ENCODE peak calls at places on chromosomes 4 and X, in six cellular contexts. D is K562, G is A549, Z is endothelial cell of umbilical vein, W is GM12878, U is HepG2. E is an unnamed sample.

GRCh38 chr4:124525524-124525923 is 187.0 kb downstream of the ANKRD50 start:
- DNase-seq in D (no peak), W (no peak), U (no peak), Z (no peak), G (no peak), E (no peak)

GRCh38 chr4:1988327-1988724 is 20.4 kb downstream of the NELFA start:
- DNase-seq in W (no peak), Z (no peak), U (no peak), D (no peak), G (no peak), E (no peak)

GRCh38 chr4:22850630-22851029 is 157.9 kb downstream of the GBA3 start:
- DNase-seq in U (no peak), Z (no peak), D (no peak), G (no peak), W (no peak), E (no peak)

GRCh38 chrX:96704661-96705060 is 20.0 kb downstream of the DIAPH2 start:
- DNase-seq in Z (peak), G (no peak), D (no peak), W (no peak), U (no peak), E (no peak)

GRCh38 chr4:81747242-81747930 is 275.7 kb upstream of the RASGEF1B start:
- DNase-seq in D (peak), Z (peak), U (no peak), G (no peak), W (no peak), E (peak)

GRCh38 chrX:55167124-55167523 is 53.0 kb upstream of the PAGE5 start:
- DNase-seq in W (no peak), D (no peak), U (no peak), Z (no peak), G (no peak), E (no peak)

GRCh38 chrX:5650904-5651303 is 577.8 kb downstream of the NLGN4X start:
- DNase-seq in W (no peak), D (no peak), G (no peak), U (no peak), Z (no peak), E (no peak)

GRCh38 chrX:17438221-17438620 is 63.2 kb downstream of the NHS start:
- DNase-seq in D (no peak), Z (no peak), G (no peak), U (no peak), W (no peak), E (no peak)

GRCh38 chrX:102746134-102746584 is 25.6 kb downstream of the GPRASP3 start:
- DNase-seq in Z (no peak), G (no peak), W (no peak), U (no peak), D (no peak), E (no peak)
- TF ChIP-seq MYC in Z (no peak), G (no peak), W (no peak), U (no peak), D (no peak), E (no peak)

GRCh38 chr4:57048590-57049304 is 61.4 kb downstream of the IGFBP7 start:
- DNase-seq in U (no peak), W (no peak), Z (peak), G (no peak), D (no peak), E (no peak)
- TF ChIP-seq MYC in U (no peak), W (no peak), Z (no peak), G (no peak), D (no peak), E (no peak)

DNA sequence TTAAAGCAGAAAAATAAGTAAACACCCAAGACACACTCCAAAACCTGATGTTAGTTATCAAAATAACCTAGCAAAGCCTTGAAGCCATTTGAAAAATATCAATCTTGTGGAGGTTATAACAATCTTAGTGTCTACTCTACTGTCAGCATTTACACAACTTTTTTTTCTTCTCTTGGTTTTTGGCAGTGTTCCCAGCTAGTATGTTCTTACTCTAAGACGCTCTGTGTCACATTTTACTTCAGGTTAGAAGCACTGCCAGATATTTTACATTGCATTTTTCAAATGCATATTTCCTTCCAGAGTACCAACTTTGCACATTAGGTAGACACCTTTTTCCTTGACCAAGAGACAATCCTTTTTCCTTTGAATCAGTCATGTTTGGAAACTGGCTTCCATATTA is 114.0 kb upstream of the INPP4B start:
- DNase-seq in D (no peak), G (no peak), U (no peak), Z (no peak), W (no peak), E (no peak)
- TF ChIP-seq MYC in D (no peak), G (no peak), U (no peak), Z (no peak), W (no peak), E (no peak)

DNA sequence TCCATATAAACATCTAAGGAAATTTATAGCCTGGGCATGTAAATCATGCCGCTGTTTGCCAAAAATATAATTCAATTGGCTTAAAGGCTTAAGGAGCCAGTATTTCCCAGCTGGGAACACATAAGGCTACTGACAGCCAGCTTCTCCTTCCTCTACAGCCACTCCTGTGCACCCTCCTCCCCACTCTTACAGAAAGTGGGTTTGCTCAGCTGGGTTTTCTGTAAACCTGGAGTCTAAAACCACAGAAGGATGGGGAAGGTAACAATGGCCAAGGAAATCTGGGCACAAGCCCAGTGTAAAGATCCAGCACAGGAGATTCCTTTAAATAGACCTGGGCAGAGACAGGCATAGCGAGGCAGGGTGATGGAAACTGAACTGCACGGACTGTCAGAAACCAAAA is 18.5 kb downstream of the ACSL1 start:
- DNase-seq in D (no peak), W (no peak), U (no peak), G (no peak), Z (no peak), E (no peak)
- TF ChIP-seq MYC in D (no peak), W (no peak), U (no peak), G (no peak), Z (no peak), E (no peak)

DNA sequence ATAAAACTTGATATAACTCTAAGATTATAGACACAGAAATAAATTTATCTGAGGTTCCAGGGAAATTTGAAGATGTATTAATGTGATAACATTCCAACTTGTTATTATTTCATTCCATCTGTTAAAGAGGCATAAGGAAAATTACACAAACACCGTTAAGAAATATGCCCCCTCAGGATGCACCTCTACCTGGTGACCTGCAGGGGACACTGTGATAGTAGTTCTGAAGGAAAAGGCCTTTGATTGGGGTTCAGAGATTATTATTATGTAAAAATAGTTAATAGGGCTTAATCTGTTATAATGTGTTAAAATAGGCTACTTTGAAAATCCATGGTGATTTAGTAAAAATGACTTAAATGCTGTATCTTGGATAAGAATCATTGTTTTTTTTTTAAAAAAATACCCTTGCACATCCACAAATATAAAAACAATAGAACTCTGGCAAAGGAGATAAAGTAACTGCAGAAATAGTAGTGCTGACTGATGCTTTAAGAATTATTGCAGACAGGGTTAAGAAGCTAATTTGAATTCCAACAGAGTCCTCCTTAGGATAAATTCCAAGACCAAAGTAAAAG is 6.1 kb upstream of the ABRAXAS1 start:
- DNase-seq in Z (peak), G (peak), U (peak), W (no peak), D (peak), E (peak)
- TF ChIP-seq MYC in Z (no peak), G (no peak), U (no peak), W (no peak), D (no peak), E (no peak)

DNA sequence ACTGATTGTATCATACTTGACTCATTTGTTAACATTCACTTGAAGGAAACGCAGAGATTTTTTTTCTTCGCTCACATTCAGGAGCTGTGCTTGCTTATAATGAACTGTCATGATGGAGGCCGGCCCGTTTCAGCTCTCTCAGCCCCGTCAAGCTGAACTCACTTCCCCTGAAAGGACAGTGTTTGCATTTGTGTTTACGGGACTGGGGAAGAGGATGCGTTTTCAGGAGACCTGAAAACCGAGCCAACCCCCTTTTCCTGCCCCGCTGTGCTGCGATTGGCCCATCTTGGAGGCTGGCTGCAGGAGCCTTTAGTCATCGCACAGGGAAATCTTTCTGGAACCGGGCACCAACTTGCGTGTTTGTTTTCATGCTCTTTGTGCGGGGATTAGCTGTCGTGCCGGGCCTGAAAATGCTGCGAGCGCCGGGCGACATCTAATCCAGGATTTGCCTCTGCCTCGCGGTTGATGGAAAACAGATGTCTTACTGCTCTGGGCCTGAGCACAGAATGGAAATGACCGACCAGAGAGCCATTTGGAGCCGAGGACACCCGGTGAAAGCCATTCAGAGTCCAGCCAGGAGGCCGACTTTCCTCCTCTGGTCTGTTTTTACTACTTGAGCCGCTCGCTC is 18.0 kb downstream of the TRIM2 start:
- DNase-seq in Z (peak), D (no peak), G (no peak), U (no peak), W (no peak), E (no peak)
- TF ChIP-seq MYC in Z (no peak), D (no peak), G (no peak), U (no peak), W (no peak), E (no peak)

E was measured in NB4.